ENCODE peak calls at places on chromosome 6, in ten cellular contexts. K, T, Z, W, R, D, V, Y, H and J are unnamed samples.
A peak's percentile ranks its signal among the peaks of the same experiment; 100 is the strongest.

GRCh38 chr6:5968817-5969726 is 37.7 kb downstream of the NRN1 start:
- DNase-seq in K (no peak), T (no peak), Z (no peak), W (no peak), R (no peak), D (peak; percentile 71), V (no peak), Y (no peak), H (no peak), J (no peak)

GRCh38 chr6:13407709-13408695 is 79.4 kb downstream of the GFOD1 start:
- DNase-seq in K (no peak), T (peak; percentile 70), Z (peak; percentile 100), W (no peak), R (no peak), D (no peak), V (no peak), Y (no peak), H (peak; percentile 94), J (no peak)

GRCh38 chr6:116945809-116946208 is 68.8 kb downstream of the RFX6 start:
- DNase-seq in K (no peak), T (no peak), Z (peak; percentile 26), W (no peak), R (no peak), D (no peak), V (no peak), Y (no peak), H (no peak), J (no peak)

GRCh38 chr6:154852700-154853099 is 119.5 kb downstream of the SCAF8 start:
- DNase-seq in K (no peak), T (no peak), Z (peak; percentile 60), W (no peak), R (no peak), D (no peak), V (no peak), Y (no peak), H (peak; percentile 8), J (no peak)

GRCh38 chr6:38142178-38142902 is 322.8 kb downstream of the ZFAND3 start:
- DNase-seq in K (no peak), T (no peak), Z (no peak), W (no peak), R (no peak), D (no peak), V (no peak), Y (no peak), H (no peak), J (no peak)

GRCh38 chr6:135147637-135148592 is 33.2 kb upstream of the MYB start:
- DNase-seq in K (no peak), T (peak; percentile 49), Z (peak; percentile 48), W (no peak), R (no peak), D (no peak), V (no peak), Y (no peak), H (no peak), J (no peak)

GRCh38 chr6:148193063-148193680 is 149.5 kb upstream of the SASH1 start:
- DNase-seq in K (no peak), T (no peak), Z (no peak), W (no peak), R (no peak), D (no peak), V (no peak), Y (no peak), H (no peak), J (no peak)

GRCh38 chr6:100663219-100663863 is 198.6 kb upstream of the SIM1 start:
- DNase-seq in K (no peak), T (no peak), Z (peak; percentile 84), W (no peak), R (no peak), D (no peak), V (no peak), Y (no peak), H (peak; percentile 15), J (no peak)

GRCh38 chr6:26273673-26274595 is 91.1 kb upstream of the BTN3A2 start:
- DNase-seq in K (peak; percentile 31), T (no peak), Z (no peak), W (peak; percentile 73), R (no peak), D (peak; percentile 10), V (no peak), Y (no peak), H (no peak), J (no peak)

GRCh38 chr6:112037783-112038216 is 16.1 kb upstream of the CCN6 start:
- DNase-seq in K (no peak), T (no peak), Z (peak; percentile 92), W (no peak), R (no peak), D (peak; percentile 92), V (no peak), Y (peak; percentile 21), H (peak; percentile 30), J (no peak)

GRCh38 chr6:17225767-17226166 is 55.4 kb upstream of the RBM24 start:
- DNase-seq in K (no peak), T (no peak), Z (no peak), W (no peak), R (no peak), D (no peak), V (no peak), Y (no peak), H (no peak), J (no peak)

GRCh38 chr6:28769626-28770402 is 154.0 kb downstream of the TRIM27 start:
- DNase-seq in K (no peak), T (peak; percentile 72), Z (peak; percentile 37), W (no peak), R (no peak), D (peak; percentile 11), V (peak; percentile 56), Y (no peak), H (peak; percentile 61), J (peak; percentile 39)

GRCh38 chr6:37535701-37536461 is 36.2 kb upstream of the CCDC167 start:
- DNase-seq in K (no peak), T (peak; percentile 72), Z (no peak), W (peak; percentile 39), R (no peak), D (no peak), V (peak; percentile 60), Y (no peak), H (no peak), J (no peak)

GRCh38 chr6:38460216-38460615 is 179.5 kb downstream of the BTBD9 start:
- DNase-seq in K (no peak), T (no peak), Z (peak; percentile 32), W (no peak), R (no peak), D (no peak), V (no peak), Y (no peak), H (no peak), J (no peak)

GRCh38 chr6:79984261-79984660 is 20.2 kb upstream of the TTK start:
- DNase-seq in K (peak; percentile 14), T (no peak), Z (peak; percentile 9), W (no peak), R (peak; percentile 5), D (no peak), V (peak; percentile 6), Y (no peak), H (peak; percentile 8), J (no peak)

GRCh38 chr6:13526718-13527668 is 39.6 kb upstream of the GFOD1 start:
- DNase-seq in K (no peak), T (no peak), Z (peak; percentile 16), W (peak; percentile 83), R (no peak), D (peak; percentile 95), V (no peak), Y (no peak), H (no peak), J (no peak)

GRCh38 chr6:154246723-154247118 is 109.9 kb downstream of the IPCEF1 start:
- DNase-seq in K (no peak), T (no peak), Z (no peak), W (no peak), R (no peak), D (no peak), V (no peak), Y (no peak), H (no peak), J (no peak)

GRCh38 chr6:167919349-167919748 is 78.1 kb upstream of the KIF25 start:
- DNase-seq in K (no peak), T (no peak), Z (no peak), W (no peak), R (no peak), D (no peak), V (no peak), Y (no peak), H (no peak), J (no peak)

GRCh38 chr6:154534531-154534930 is 24.0 kb upstream of the CNKSR3 start:
- DNase-seq in K (no peak), T (no peak), Z (no peak), W (no peak), R (no peak), D (no peak), V (no peak), Y (no peak), H (no peak), J (no peak)